ENCODE peak calls at places on chromosomes 2 and 18, in nine cellular contexts. S, W, E, P, M, B, H, J and U are unnamed samples.

GRCh38 chr2:150119860-150120259 is 367.6 kb downstream of the RND3 start:
- ATAC-seq in S (no peak), W (no peak), E (no peak), P (no peak), M (no peak), B (no peak), H (no peak), J (no peak), U (no peak)

GRCh38 chr2:75870133-75870532 is 159.4 kb upstream of the GCFC2 start:
- ATAC-seq in S (no peak), W (no peak), E (no peak), P (no peak), M (no peak), B (no peak), H (no peak), J (no peak), U (no peak)

GRCh38 chr2:56449449-56449860 is 265.7 kb downstream of the CCDC85A start:
- ATAC-seq in S (no peak), W (no peak), E (no peak), P (no peak), M (no peak), B (no peak), H (no peak), J (no peak), U (no peak)

GRCh38 chr2:197596751-197597150 is 78.6 kb downstream of the RFTN2 start:
- ATAC-seq in S (no peak), W (peak; percentile 62), E (no peak), P (no peak), M (no peak), B (no peak), H (no peak), J (peak; percentile 26), U (no peak)

GRCh38 chr2:207115715-207116364 is 49.9 kb downstream of the KLF7 start:
- ATAC-seq in S (peak; percentile 79), W (peak; percentile 83), E (no peak), P (no peak), M (peak; percentile 68), B (no peak), H (no peak), J (peak; percentile 87), U (no peak)

GRCh38 chr18:3209859-3210569 is 9.8 kb downstream of the MYOM1 start:
- ATAC-seq in S (no peak), W (no peak), E (peak; percentile 92), P (no peak), M (no peak), B (no peak), H (no peak), J (no peak), U (peak; percentile 35)

GRCh38 chr2:66507673-66508127 is 72.8 kb downstream of the MEIS1 start:
- ATAC-seq in S (peak; percentile 85), W (no peak), E (no peak), P (no peak), M (peak; percentile 52), B (no peak), H (peak; percentile 41), J (peak; percentile 59), U (no peak)

GRCh38 chr2:24065341-24065740 is 10.8 kb downstream of the SF3B6 start:
- ATAC-seq in S (no peak), W (no peak), E (no peak), P (no peak), M (no peak), B (no peak), H (no peak), J (no peak), U (no peak)

GRCh38 chr2:200515155-200515554 is 5.3 kb upstream of the KCTD18 start:
- ATAC-seq in S (no peak), W (no peak), E (no peak), P (no peak), M (no peak), B (no peak), H (no peak), J (no peak), U (no peak)

GRCh38 chr2:156211318-156211717 is 121.2 kb downstream of the NR4A2 start:
- ATAC-seq in S (no peak), W (no peak), E (no peak), P (no peak), M (no peak), B (no peak), H (peak; percentile 48), J (no peak), U (no peak)

GRCh38 chr18:63254716-63255399 is 64.7 kb downstream of the BCL2 start:
- ATAC-seq in S (peak; percentile 27), W (no peak), E (no peak), P (no peak), M (no peak), B (no peak), H (no peak), J (no peak), U (no peak)

GRCh38 chr2:159083601-159084000 is 115.2 kb downstream of the TANC1 start:
- ATAC-seq in S (no peak), W (no peak), E (no peak), P (no peak), M (peak; percentile 60), B (no peak), H (no peak), J (peak; percentile 32), U (no peak)

GRCh38 chr18:9001209-9001608 is 101.3 kb upstream of the NDUFV2 start:
- ATAC-seq in S (no peak), W (no peak), E (no peak), P (no peak), M (no peak), B (no peak), H (no peak), J (no peak), U (no peak)

GRCh38 chr18:72194072-72194471 is 350.1 kb downstream of the CBLN2 start:
- ATAC-seq in S (no peak), W (no peak), E (no peak), P (no peak), M (no peak), B (no peak), H (no peak), J (no peak), U (peak; percentile 45)

GRCh38 chr2:62340981-62341624 is 145.2 kb downstream of the B3GNT2 start:
- ATAC-seq in S (no peak), W (no peak), E (peak; percentile 24), P (no peak), M (peak; percentile 91), B (no peak), H (no peak), J (peak; percentile 86), U (peak; percentile 82)

GRCh38 chr2:30627162-30627561 is 180.1 kb downstream of the CAPN13 start:
- ATAC-seq in S (no peak), W (no peak), E (no peak), P (no peak), M (no peak), B (no peak), H (no peak), J (no peak), U (no peak)

GRCh38 chr18:5456577-5457466 is 87.0 kb downstream of the EPB41L3 start:
- ATAC-seq in S (peak; percentile 52), W (peak; percentile 93), E (no peak), P (peak; percentile 79), M (peak; percentile 58), B (peak; percentile 74), H (peak; percentile 38), J (peak; percentile 86), U (peak; percentile 56)